ENCODE peak calls at places on chromosomes 2 and 18, in nine cellular contexts. E, H, K, F, Y, C, V, W and X are unnamed samples.

GRCh38 chr18:70221156-70221910 is 15.8 kb upstream of the RTTN start:
- DNase-seq in E (no peak), H (no peak), K (no peak), F (no peak), Y (no peak), C (no peak), V (no peak), W (no peak), X (peak)

GRCh38 chr18:45576906-45577305 is 38.4 kb upstream of the SLC14A2 start:
- DNase-seq in E (no peak), H (no peak), K (no peak), F (no peak), Y (no peak), C (no peak), V (no peak), W (no peak), X (no peak)

GRCh38 chr2:31729442-31730092 is 148.8 kb upstream of the SRD5A2 start:
- DNase-seq in E (no peak), H (peak), K (no peak), F (no peak), Y (no peak), C (peak), V (peak), W (no peak), X (no peak)

GRCh38 chr2:217837001-217837491 is 165.7 kb downstream of the TNS1 start:
- DNase-seq in E (no peak), H (no peak), K (peak), F (no peak), Y (no peak), C (no peak), V (peak), W (peak), X (peak)

GRCh38 chr18:49734836-49735235 is 78.5 kb downstream of the ACAA2 start:
- DNase-seq in E (no peak), H (no peak), K (no peak), F (no peak), Y (no peak), C (no peak), V (no peak), W (no peak), X (peak)

GRCh38 chr2:112665113-112665780 is 19.5 kb downstream of the SLC20A1 start:
- DNase-seq in E (no peak), H (no peak), K (no peak), F (no peak), Y (no peak), C (no peak), V (no peak), W (no peak), X (no peak)

GRCh38 chr2:174328309-174329156 is 6.2 kb upstream of the SP9 start:
- DNase-seq in E (no peak), H (no peak), K (no peak), F (no peak), Y (no peak), C (no peak), V (peak), W (no peak), X (no peak)

GRCh38 chr2:120109186-120110061 is 96.5 kb downstream of the EPB41L5 start:
- DNase-seq in E (no peak), H (peak), K (no peak), F (no peak), Y (no peak), C (no peak), V (peak), W (no peak), X (peak)

GRCh38 chr2:207933396-207934045 is 91.8 kb downstream of the PLEKHM3 start:
- DNase-seq in E (no peak), H (no peak), K (no peak), F (no peak), Y (no peak), C (no peak), V (no peak), W (no peak), X (peak)

GRCh38 chr18:1053654-1054315 is 149.1 kb downstream of the ADCYAP1 start:
- DNase-seq in E (no peak), H (no peak), K (no peak), F (no peak), Y (no peak), C (no peak), V (no peak), W (no peak), X (no peak)

GRCh38 chr18:80249217-80250093 is 2.1 kb upstream of the PARD6G start:
- DNase-seq in E (peak), H (no peak), K (no peak), F (peak), Y (no peak), C (no peak), V (no peak), W (no peak), X (peak)

GRCh38 chr2:20590704-20591515 is 60.0 kb downstream of the HS1BP3 start:
- DNase-seq in E (no peak), H (no peak), K (no peak), F (no peak), Y (no peak), C (no peak), V (no peak), W (no peak), X (no peak)

GRCh38 chr2:100073110-100073509 is 69.3 kb downstream of the AFF3 start:
- DNase-seq in E (no peak), H (no peak), K (no peak), F (no peak), Y (no peak), C (no peak), V (no peak), W (no peak), X (no peak)

GRCh38 chr18:49933530-49933929 is 120.2 kb upstream of the ACAA2 start:
- DNase-seq in E (no peak), H (no peak), K (no peak), F (no peak), Y (no peak), C (no peak), V (no peak), W (no peak), X (no peak)

GRCh38 chr2:19124135-19124534 is 234.3 kb downstream of the OSR1 start:
- DNase-seq in E (no peak), H (no peak), K (no peak), F (no peak), Y (no peak), C (peak), V (peak), W (no peak), X (no peak)